ENCODE peak calls at places on chromosomes 3 and 15, in five cellular contexts. D, B, J, C and T are unnamed samples.

GRCh38 chr15:72197460-72198409 is at the start of gene GRAMD2A:
- DNase-seq in D (peak), B (peak), J (no peak), C (no peak), T (peak)

GRCh38 chr3:49158108-49158709 is 7.9 kb downstream of the CCDC71 start:
- DNase-seq in D (no peak), B (peak), J (peak), C (no peak), T (peak)

GRCh38 chr3:134517796-134518195 is 31.9 kb downstream of the CEP63 start:
- DNase-seq in D (peak), B (peak), J (no peak), C (no peak), T (peak)

GRCh38 chr15:82139823-82140268 is 94.0 kb upstream of the MEX3B start:
- DNase-seq in D (peak), B (peak), J (no peak), C (no peak), T (peak)

GRCh38 chr3:61809879-61810278 is 248.5 kb downstream of the PTPRG start:
- DNase-seq in D (no peak), B (peak), J (no peak), C (no peak), T (no peak)

GRCh38 chr3:58824285-58824684 is 157.7 kb upstream of the FAM3D start:
- DNase-seq in D (peak), B (peak), J (no peak), C (peak), T (peak)

GRCh38 chr3:177333535-177334495 is 136.5 kb upstream of the TBL1XR1 start:
- DNase-seq in D (peak), B (peak), J (no peak), C (no peak), T (no peak)

GRCh38 chr3:125121246-125122010 is 65.6 kb upstream of the HEG1 start:
- DNase-seq in D (no peak), B (no peak), J (no peak), C (no peak), T (no peak)

GRCh38 chr3:99789322-99789721 is 28.3 kb upstream of the CMSS1 start:
- DNase-seq in D (peak), B (peak), J (no peak), C (no peak), T (peak)

GRCh38 chr3:84961492-84962255 is 2.9 kb downstream of the CADM2 start:
- DNase-seq in D (no peak), B (no peak), J (no peak), C (no peak), T (no peak)

GRCh38 chr3:84962460-84962859 is 3.7 kb downstream of the CADM2 start:
- DNase-seq in D (no peak), B (no peak), J (no peak), C (no peak), T (no peak)

GRCh38 chr3:84963137-84963536 is 4.3 kb downstream of the CADM2 start:
- DNase-seq in D (no peak), B (no peak), J (no peak), C (no peak), T (no peak)

GRCh38 chr3:84967767-84968581 is 9.2 kb downstream of the CADM2 start:
- DNase-seq in D (peak), B (no peak), J (no peak), C (no peak), T (peak)

DNA sequence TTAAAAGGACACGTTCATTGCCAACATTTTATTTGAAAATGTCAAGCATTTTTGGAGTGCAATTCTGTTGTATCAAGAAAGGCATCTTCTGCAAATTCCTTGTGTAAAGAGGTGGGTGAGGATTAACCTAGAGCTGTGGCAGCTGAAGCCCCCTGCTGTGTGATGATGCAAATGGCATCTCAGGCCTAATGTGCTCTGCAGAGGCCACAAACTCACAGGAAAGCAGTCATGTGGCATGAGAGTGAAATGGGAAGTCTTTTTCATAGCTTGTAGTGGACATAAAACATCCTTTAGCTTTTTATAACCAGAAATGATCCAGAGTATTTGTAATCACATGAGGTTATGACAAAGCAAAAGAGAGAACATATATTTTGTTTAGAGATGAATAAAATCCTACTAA is 6.4 kb downstream of the CADM2 start:
- DNase-seq in D (peak), B (no peak), J (no peak), C (peak), T (no peak)
- TF ChIP-seq CTCF in D (no peak), B (no peak), J (no peak), C (peak), T (no peak)

DNA sequence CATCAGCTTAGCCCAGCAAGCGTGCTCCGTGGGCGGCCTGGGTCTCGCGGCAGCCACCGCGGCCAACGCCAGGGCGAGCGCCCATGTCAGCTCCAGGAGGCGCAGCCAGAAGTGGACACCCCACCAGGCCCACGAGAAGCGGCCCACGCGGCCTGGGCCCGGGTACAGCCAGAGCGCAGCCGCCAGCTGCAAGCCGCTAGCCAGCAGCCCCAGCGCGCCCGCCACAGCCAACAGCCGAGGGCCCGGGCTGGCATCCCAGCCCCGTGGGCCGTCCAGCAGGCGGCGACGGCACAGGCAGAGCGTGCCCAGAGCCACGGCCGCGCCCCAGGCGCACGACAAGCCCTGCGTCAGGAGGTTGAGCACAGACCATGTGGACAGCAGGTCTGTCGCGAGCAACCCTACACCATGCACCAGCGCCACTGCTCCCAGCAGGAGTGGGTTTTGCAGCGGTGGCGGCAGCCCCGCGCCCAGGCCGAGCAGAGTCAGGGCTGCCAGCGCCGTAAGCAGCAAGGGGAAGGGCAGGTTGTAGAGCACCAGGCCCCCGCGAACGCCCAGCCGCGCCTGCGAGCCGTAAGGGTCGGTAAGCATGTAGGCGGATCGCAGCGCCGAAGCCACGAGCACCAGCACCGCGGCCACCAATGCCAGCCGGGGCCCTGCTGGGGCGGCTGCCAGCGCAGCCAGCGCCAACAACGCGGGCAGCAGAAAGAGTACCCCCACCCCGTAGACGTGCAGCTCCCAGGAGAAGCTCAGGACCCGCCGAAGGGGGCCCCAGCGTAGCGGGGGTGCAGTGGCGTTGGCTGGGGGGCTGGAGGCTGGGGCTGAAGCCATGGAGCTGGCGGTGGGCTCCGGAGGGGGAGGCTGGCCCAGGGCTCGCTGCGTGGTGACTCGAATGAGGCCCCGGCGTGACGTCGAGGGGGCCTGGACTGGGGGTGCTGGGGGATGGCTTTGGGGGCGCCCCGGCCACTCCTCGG is 4.9 kb downstream of the PRRT3 start:
- DNase-seq in D (peak), B (peak), J (no peak), C (peak), T (peak)
- TF ChIP-seq CTCF in D (peak), B (peak), J (no peak), C (peak), T (peak)

GRCh38 chr3:7546219-7546618 is 685.3 kb downstream of the GRM7 start:
- DNase-seq in D (peak), B (peak), J (no peak), C (no peak), T (peak)
- TF ChIP-seq CTCF in D (peak), B (no peak), J (no peak), C (no peak), T (peak)

DNA sequence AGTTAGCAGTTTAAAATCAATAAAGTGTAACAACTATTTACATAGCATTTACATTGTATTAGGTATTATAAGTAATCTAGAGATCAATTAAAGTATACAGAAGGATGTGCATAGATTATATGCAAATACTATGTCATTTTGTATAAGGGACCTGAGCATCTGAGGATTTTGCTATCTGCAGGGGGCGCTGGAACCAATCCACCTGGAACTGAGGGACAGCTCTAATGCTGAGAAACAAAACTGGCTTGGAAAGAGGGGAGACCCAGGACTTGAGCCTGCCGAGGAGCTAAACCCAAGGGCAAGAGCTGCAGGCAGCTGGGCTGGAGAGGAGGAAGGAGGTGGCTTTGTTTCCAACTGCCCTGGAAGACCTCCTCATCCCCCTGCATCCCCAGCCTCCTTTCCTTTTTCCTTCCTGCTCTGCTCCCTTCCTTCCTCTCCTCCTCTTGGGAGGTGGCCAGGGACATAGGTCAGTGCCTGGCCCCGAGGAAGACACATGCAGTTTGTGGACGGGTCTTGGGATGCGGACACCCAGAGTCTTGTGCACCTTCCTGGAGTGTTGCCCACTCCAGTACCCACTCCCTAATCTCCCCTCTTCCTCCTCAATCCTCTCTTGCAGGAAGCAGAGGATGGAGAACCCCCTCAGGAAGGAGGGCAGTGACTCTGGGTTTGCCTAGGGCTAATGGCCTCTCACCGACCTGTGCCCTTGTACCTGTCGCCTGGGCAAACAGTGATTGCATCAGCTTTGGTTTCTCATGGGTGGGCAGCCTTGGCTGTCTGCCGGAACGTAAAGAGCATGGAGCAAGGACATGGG is 826 bp upstream of the RTP3 start:
- DNase-seq in D (peak), B (peak), J (peak), C (no peak), T (peak)
- TF ChIP-seq CTCF in D (peak), B (no peak), J (peak), C (peak), T (peak)